ENCODE peak calls at places on chromosomes 13 and 19, in five cellular contexts. One of them, this sample, is unnamed. For H3K27me3 and H3K4me1, the result is how much of the 10 kb centered on the place peaks cover.

GRCh38 chr13:111502957-111503356 is 182.5 kb downstream of the TEX29 start:
- DNase-seq in body of pancreas: no peak
- DNase-seq in lung: no peak
- DNase-seq in upper lobe of right lung: no peak
- DNase-seq in transverse colon: no peak
- DNase-seq in this sample: no peak

GRCh38 chr19:18419699-18420460 is 682 bp downstream of the SSBP4 start:
- DNase-seq in body of pancreas: peak
- DNase-seq in lung: no peak
- DNase-seq in upper lobe of right lung: peak
- DNase-seq in transverse colon: peak
- DNase-seq in this sample: peak

GRCh38 chr13:75405976-75406703 is 75.8 kb downstream of the TBC1D4 start:
- DNase-seq in body of pancreas: no peak
- DNase-seq in lung: no peak
- DNase-seq in upper lobe of right lung: no peak
- DNase-seq in transverse colon: no peak
- DNase-seq in this sample: no peak

GRCh38 chr19:35056513-35057063 is 15.1 kb downstream of the HPN start:
- DNase-seq in body of pancreas: no peak
- DNase-seq in lung: no peak
- DNase-seq in upper lobe of right lung: no peak
- DNase-seq in transverse colon: no peak
- DNase-seq in this sample: no peak

GRCh38 chr19:36605839-36606478 is 846 bp downstream of the ZNF382 start:
- DNase-seq in body of pancreas: no peak
- DNase-seq in lung: no peak
- DNase-seq in upper lobe of right lung: no peak
- DNase-seq in transverse colon: no peak
- DNase-seq in this sample: no peak

GRCh38 chr19:8310342-8311055 is 2.3 kb upstream of the CD320 start:
- DNase-seq in body of pancreas: no peak
- DNase-seq in lung: no peak
- DNase-seq in upper lobe of right lung: no peak
- DNase-seq in transverse colon: peak
- DNase-seq in this sample: no peak

GRCh38 chr19:40223135-40223822 is 3.2 kb downstream of the CCNP start:
- DNase-seq in body of pancreas: peak
- DNase-seq in lung: no peak
- DNase-seq in upper lobe of right lung: no peak
- DNase-seq in transverse colon: peak
- DNase-seq in this sample: peak

GRCh38 chr13:23898101-23898500 is 799 bp upstream of the C1QTNF9B start:
- DNase-seq in body of pancreas: no peak
- DNase-seq in lung: no peak
- DNase-seq in upper lobe of right lung: no peak
- DNase-seq in transverse colon: peak
- DNase-seq in this sample: no peak

GRCh38 chr13:107964356-107964755 is 251.0 kb downstream of the LIG4 start:
- DNase-seq in body of pancreas: no peak
- DNase-seq in lung: no peak
- DNase-seq in upper lobe of right lung: no peak
- DNase-seq in transverse colon: no peak
- DNase-seq in this sample: no peak

GRCh38 chr19:17450264-17451075 is 2.0 kb upstream of the TMEM221 start:
- DNase-seq in body of pancreas: no peak
- DNase-seq in lung: no peak
- DNase-seq in upper lobe of right lung: no peak
- DNase-seq in transverse colon: no peak
- DNase-seq in this sample: no peak

GRCh38 chr13:52405767-52406494 is at the start of gene THSD1:
- DNase-seq in body of pancreas: peak
- DNase-seq in lung: peak
- DNase-seq in upper lobe of right lung: peak
- DNase-seq in transverse colon: peak
- DNase-seq in this sample: no peak

GRCh38 chr13:88637935-88638334 is 966.8 kb downstream of the SLITRK5 start:
- DNase-seq in body of pancreas: no peak
- DNase-seq in lung: no peak
- DNase-seq in upper lobe of right lung: no peak
- DNase-seq in transverse colon: no peak
- DNase-seq in this sample: no peak

GRCh38 chr19:31262673-31263308 is 86.4 kb downstream of the TSHZ3 start:
- DNase-seq in body of pancreas: no peak
- DNase-seq in lung: no peak
- DNase-seq in upper lobe of right lung: no peak
- DNase-seq in transverse colon: no peak
- DNase-seq in this sample: no peak

GRCh38 chr19:50327013-50327412 is 2.2 kb downstream of the KCNC3 start:
- DNase-seq in body of pancreas: no peak
- DNase-seq in lung: no peak
- DNase-seq in upper lobe of right lung: no peak
- DNase-seq in transverse colon: no peak
- DNase-seq in this sample: no peak

GRCh38 chr13:39516140-39516539 is 86.9 kb downstream of the LHFPL6 start:
- DNase-seq in body of pancreas: no peak
- DNase-seq in lung: no peak
- DNase-seq in upper lobe of right lung: no peak
- DNase-seq in transverse colon: no peak
- DNase-seq in this sample: no peak

GRCh38 chr19:53696951-53697350 is 65.2 kb downstream of the DPRX start:
- DNase-seq in body of pancreas: no peak
- DNase-seq in lung: no peak
- DNase-seq in upper lobe of right lung: peak
- DNase-seq in transverse colon: no peak
- DNase-seq in this sample: no peak

GRCh38 chr19:47258434-47258833 is 2.1 kb downstream of the CCDC9 start:
- DNase-seq in body of pancreas: no peak
- DNase-seq in lung: no peak
- DNase-seq in upper lobe of right lung: no peak
- DNase-seq in transverse colon: no peak
- DNase-seq in this sample: no peak

GRCh38 chr19:41192574-41193419 is at the start of gene CYP2S1:
- DNase-seq in body of pancreas: no peak
- DNase-seq in lung: no peak
- DNase-seq in upper lobe of right lung: peak
- DNase-seq in transverse colon: peak
- DNase-seq in this sample: no peak

GRCh38 chr19:16326401-16327130 is 1.9 kb downstream of the KLF2 start:
- DNase-seq in body of pancreas: no peak
- DNase-seq in lung: peak
- DNase-seq in upper lobe of right lung: peak
- DNase-seq in transverse colon: peak
- DNase-seq in this sample: peak

GRCh38 chr13:37501187-37501586 is 97.4 kb downstream of the POSTN start:
- DNase-seq in body of pancreas: no peak
- DNase-seq in lung: no peak
- DNase-seq in upper lobe of right lung: no peak
- DNase-seq in transverse colon: no peak
- DNase-seq in this sample: no peak

GRCh38 chr19:51366050-51366998 is at the start of gene ETFB:
- DNase-seq in body of pancreas: peak
- DNase-seq in lung: peak
- DNase-seq in upper lobe of right lung: peak
- DNase-seq in transverse colon: peak
- DNase-seq in this sample: peak

GRCh38 chr13:51066091-51066831 is 44.8 kb downstream of the C13orf42 start:
- DNase-seq in body of pancreas: no peak
- DNase-seq in lung: no peak
- DNase-seq in upper lobe of right lung: no peak
- DNase-seq in transverse colon: no peak
- DNase-seq in this sample: no peak

GRCh38 chr19:55156202-55157063 is 1.1 kb downstream of the TNNI3 start:
- DNase-seq in body of pancreas: peak
- DNase-seq in lung: peak
- DNase-seq in upper lobe of right lung: peak
- DNase-seq in transverse colon: peak
- DNase-seq in this sample: no peak

GRCh38 chr13:44575741-44576395 is at the start of gene TSC22D1:
- DNase-seq in body of pancreas: peak
- DNase-seq in lung: peak
- DNase-seq in upper lobe of right lung: peak
- DNase-seq in transverse colon: peak
- DNase-seq in this sample: peak

GRCh38 chr19:13010038-13010991 is 15.0 kb downstream of the NFIX start:
- DNase-seq in body of pancreas: no peak
- DNase-seq in lung: no peak
- DNase-seq in upper lobe of right lung: peak
- DNase-seq in transverse colon: no peak
- DNase-seq in this sample: no peak

GRCh38 chr19:13011653-13012389 is 16.5 kb downstream of the NFIX start:
- DNase-seq in body of pancreas: no peak
- DNase-seq in lung: no peak
- DNase-seq in upper lobe of right lung: no peak
- DNase-seq in transverse colon: no peak
- DNase-seq in this sample: no peak

GRCh38 chr19:13012390-13012689 is 17.1 kb downstream of the NFIX start:
- DNase-seq in body of pancreas: no peak
- DNase-seq in lung: no peak
- DNase-seq in upper lobe of right lung: no peak
- DNase-seq in transverse colon: no peak
- DNase-seq in this sample: no peak

GRCh38 chr19:13012690-13013608 is 17.7 kb downstream of the NFIX start:
- DNase-seq in body of pancreas: peak
- DNase-seq in lung: no peak
- DNase-seq in upper lobe of right lung: no peak
- DNase-seq in transverse colon: peak
- DNase-seq in this sample: peak

GRCh38 chr19:13010992-13011652 is 15.8 kb downstream of the NFIX start:
- DNase-seq in body of pancreas: no peak
- DNase-seq in lung: no peak
- DNase-seq in upper lobe of right lung: no peak
- DNase-seq in transverse colon: no peak
- DNase-seq in this sample: no peak
- H3K27me3 ChIP-seq in body of pancreas: under half
- H3K27me3 ChIP-seq in lung: under half
- H3K27me3 ChIP-seq in upper lobe of right lung: under half
- H3K27me3 ChIP-seq in transverse colon: under half
- H3K27me3 ChIP-seq in this sample: under half

GRCh38 chr13:109481046-109481445 is 305.3 kb downstream of the IRS2 start:
- DNase-seq in body of pancreas: no peak
- DNase-seq in lung: no peak
- DNase-seq in upper lobe of right lung: no peak
- DNase-seq in transverse colon: no peak
- DNase-seq in this sample: no peak

GRCh38 chr13:109479991-109480696 is 306.2 kb downstream of the IRS2 start:
- DNase-seq in body of pancreas: no peak
- DNase-seq in lung: no peak
- DNase-seq in upper lobe of right lung: no peak
- DNase-seq in transverse colon: no peak
- DNase-seq in this sample: no peak

GRCh38 chr13:109483369-109483768 is 303.0 kb downstream of the IRS2 start:
- DNase-seq in body of pancreas: no peak
- DNase-seq in lung: no peak
- DNase-seq in upper lobe of right lung: no peak
- DNase-seq in transverse colon: no peak
- DNase-seq in this sample: no peak

GRCh38 chr13:109479534-109479933 is 306.8 kb downstream of the IRS2 start:
- DNase-seq in body of pancreas: no peak
- DNase-seq in lung: no peak
- DNase-seq in upper lobe of right lung: no peak
- DNase-seq in transverse colon: no peak
- DNase-seq in this sample: no peak

DNA sequence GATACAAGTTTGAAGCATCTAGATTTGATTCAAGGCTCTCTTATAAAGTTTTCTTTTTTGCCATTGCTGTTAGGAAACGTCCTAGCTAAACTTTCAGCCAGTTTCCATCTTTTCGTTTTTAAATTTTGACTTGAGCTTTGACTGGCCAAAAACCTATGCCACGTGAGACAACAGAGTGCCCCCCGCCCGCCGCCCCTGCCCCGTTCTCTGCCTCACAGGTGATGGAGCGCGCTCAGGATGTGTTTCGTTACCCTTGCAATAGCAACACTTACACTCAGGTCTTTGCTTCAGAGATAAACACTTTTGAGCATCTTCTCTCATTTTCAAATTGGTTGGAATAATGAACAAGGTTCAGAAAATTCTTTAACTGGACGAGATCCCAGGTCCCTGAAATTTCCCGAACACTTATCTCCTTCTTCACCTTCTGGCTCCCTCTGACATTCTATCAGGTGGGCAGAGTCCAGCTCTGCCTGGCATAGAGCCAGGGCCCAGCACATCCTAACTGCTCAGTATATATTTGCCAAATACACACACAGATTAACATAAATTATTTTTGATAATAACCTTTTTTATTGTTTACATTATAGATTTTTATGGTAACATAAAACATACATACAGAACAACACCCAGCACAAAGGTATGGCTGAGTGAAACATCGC is 301.1 kb downstream of the IRS2 start:
- DNase-seq in body of pancreas: no peak
- DNase-seq in lung: no peak
- DNase-seq in upper lobe of right lung: no peak
- DNase-seq in transverse colon: no peak
- DNase-seq in this sample: no peak
- H3K4me1 ChIP-seq in body of pancreas: under half
- H3K4me1 ChIP-seq in lung: under half
- H3K4me1 ChIP-seq in upper lobe of right lung: under half
- H3K4me1 ChIP-seq in transverse colon: under half
- H3K4me1 ChIP-seq in this sample: under half

GRCh38 chr19:3034194-3034844 is 5.2 kb upstream of the TLE2 start:
- DNase-seq in body of pancreas: no peak
- DNase-seq in lung: no peak
- DNase-seq in upper lobe of right lung: no peak
- DNase-seq in transverse colon: no peak
- DNase-seq in this sample: no peak

GRCh38 chr19:3034845-3035541 is 5.9 kb upstream of the TLE2 start:
- DNase-seq in body of pancreas: no peak
- DNase-seq in lung: peak
- DNase-seq in upper lobe of right lung: no peak
- DNase-seq in transverse colon: peak
- DNase-seq in this sample: peak

GRCh38 chr19:3035542-3036118 is 6.5 kb upstream of the TLE2 start:
- DNase-seq in body of pancreas: peak
- DNase-seq in lung: peak
- DNase-seq in upper lobe of right lung: peak
- DNase-seq in transverse colon: peak
- DNase-seq in this sample: peak

GRCh38 chr19:3031607-3031867 is 2.5 kb upstream of the TLE2 start:
- DNase-seq in body of pancreas: no peak
- DNase-seq in lung: no peak
- DNase-seq in upper lobe of right lung: no peak
- DNase-seq in transverse colon: no peak
- DNase-seq in this sample: no peak

GRCh38 chr19:3033595-3034193 is 4.6 kb upstream of the TLE2 start:
- DNase-seq in body of pancreas: no peak
- DNase-seq in lung: no peak
- DNase-seq in upper lobe of right lung: no peak
- DNase-seq in transverse colon: no peak
- DNase-seq in this sample: no peak
- H3K27me3 ChIP-seq in body of pancreas: under half
- H3K27me3 ChIP-seq in lung: under half
- H3K27me3 ChIP-seq in upper lobe of right lung: under half
- H3K27me3 ChIP-seq in transverse colon: under half
- H3K27me3 ChIP-seq in this sample: under half

GRCh38 chr13:98544105-98544710 is 32.7 kb downstream of the STK24 start:
- DNase-seq in body of pancreas: no peak
- DNase-seq in lung: no peak
- DNase-seq in upper lobe of right lung: no peak
- DNase-seq in transverse colon: no peak
- DNase-seq in this sample: no peak
- H3K4me1 ChIP-seq in body of pancreas: half or more
- H3K4me1 ChIP-seq in lung: under half
- H3K4me1 ChIP-seq in upper lobe of right lung: half or more
- H3K4me1 ChIP-seq in transverse colon: under half
- H3K4me1 ChIP-seq in this sample: half or more